ENCODE peak calls at places on chromosomes 7 and 10, in eight cellular contexts. One of them, this sample, is unnamed.

GRCh38 chr7:101488826-101489572 is 126.3 kb downstream of the COL26A1 start:
- DNase-seq in GM06990: no peak
- DNase-seq in lower lobe of right lung: no peak
- DNase-seq in GM12865: no peak
- DNase-seq in foreskin fibroblast: no peak
- DNase-seq in mammary epithelial cell: no peak
- DNase-seq in cardiac fibroblast: no peak
- DNase-seq in HCT116: no peak
- DNase-seq in this sample: no peak

GRCh38 chr10:84214612-84215235 is 10.6 kb downstream of the LRIT2 start:
- DNase-seq in GM06990: no peak
- DNase-seq in lower lobe of right lung: no peak
- DNase-seq in GM12865: peak; percentile 73
- DNase-seq in foreskin fibroblast: no peak
- DNase-seq in mammary epithelial cell: peak; percentile 26
- DNase-seq in cardiac fibroblast: peak; percentile 5
- DNase-seq in HCT116: peak; percentile 10
- DNase-seq in this sample: no peak

GRCh38 chr7:116400526-116400925 is 99.0 kb upstream of the CAV2 start:
- DNase-seq in GM06990: no peak
- DNase-seq in lower lobe of right lung: no peak
- DNase-seq in GM12865: peak; percentile 46
- DNase-seq in foreskin fibroblast: no peak
- DNase-seq in mammary epithelial cell: peak; percentile 29
- DNase-seq in cardiac fibroblast: no peak
- DNase-seq in HCT116: no peak
- DNase-seq in this sample: no peak

GRCh38 chr10:75294518-75294865 is 58.7 kb upstream of the COMTD1 start:
- DNase-seq in GM06990: no peak
- DNase-seq in lower lobe of right lung: peak; percentile 64
- DNase-seq in GM12865: no peak
- DNase-seq in foreskin fibroblast: no peak
- DNase-seq in mammary epithelial cell: no peak
- DNase-seq in cardiac fibroblast: no peak
- DNase-seq in HCT116: no peak
- DNase-seq in this sample: peak; percentile 64

GRCh38 chr10:3072641-3073360 is 5.5 kb downstream of the PFKP start:
- DNase-seq in GM06990: no peak
- DNase-seq in lower lobe of right lung: no peak
- DNase-seq in GM12865: no peak
- DNase-seq in foreskin fibroblast: no peak
- DNase-seq in mammary epithelial cell: no peak
- DNase-seq in cardiac fibroblast: no peak
- DNase-seq in HCT116: no peak
- DNase-seq in this sample: no peak

GRCh38 chr10:73095479-73096021 is 1.1 kb downstream of the P4HA1 start:
- DNase-seq in GM06990: peak; percentile 24
- DNase-seq in lower lobe of right lung: peak; percentile 54
- DNase-seq in GM12865: peak; percentile 71
- DNase-seq in foreskin fibroblast: peak; percentile 57
- DNase-seq in mammary epithelial cell: peak; percentile 53
- DNase-seq in cardiac fibroblast: peak; percentile 89
- DNase-seq in HCT116: no peak
- DNase-seq in this sample: no peak

GRCh38 chr7:77827999-77828398 is 29.4 kb downstream of the PHTF2 start:
- DNase-seq in GM06990: no peak
- DNase-seq in lower lobe of right lung: no peak
- DNase-seq in GM12865: no peak
- DNase-seq in foreskin fibroblast: no peak
- DNase-seq in mammary epithelial cell: no peak
- DNase-seq in cardiac fibroblast: no peak
- DNase-seq in HCT116: no peak
- DNase-seq in this sample: no peak

GRCh38 chr7:158391141-158391540 is 196.5 kb downstream of the PTPRN2 start:
- DNase-seq in GM06990: no peak
- DNase-seq in lower lobe of right lung: peak; percentile 22
- DNase-seq in GM12865: no peak
- DNase-seq in foreskin fibroblast: no peak
- DNase-seq in mammary epithelial cell: no peak
- DNase-seq in cardiac fibroblast: no peak
- DNase-seq in HCT116: no peak
- DNase-seq in this sample: no peak

GRCh38 chr10:131911451-131911850 is 10.6 kb downstream of the PPP2R2D start:
- DNase-seq in GM06990: no peak
- DNase-seq in lower lobe of right lung: no peak
- DNase-seq in GM12865: no peak
- DNase-seq in foreskin fibroblast: no peak
- DNase-seq in mammary epithelial cell: no peak
- DNase-seq in cardiac fibroblast: no peak
- DNase-seq in HCT116: no peak
- DNase-seq in this sample: no peak

GRCh38 chr7:50982626-50983025 is 199.9 kb upstream of the GRB10 start:
- DNase-seq in GM06990: no peak
- DNase-seq in lower lobe of right lung: no peak
- DNase-seq in GM12865: no peak
- DNase-seq in foreskin fibroblast: no peak
- DNase-seq in mammary epithelial cell: no peak
- DNase-seq in cardiac fibroblast: peak; percentile 10
- DNase-seq in HCT116: no peak
- DNase-seq in this sample: no peak

GRCh38 chr10:125000366-125001312 is 58.7 kb downstream of the ZRANB1 start:
- DNase-seq in GM06990: no peak
- DNase-seq in lower lobe of right lung: peak; percentile 27
- DNase-seq in GM12865: no peak
- DNase-seq in foreskin fibroblast: no peak
- DNase-seq in mammary epithelial cell: no peak
- DNase-seq in cardiac fibroblast: no peak
- DNase-seq in HCT116: no peak
- DNase-seq in this sample: no peak

GRCh38 chr10:132645630-132646442 is 108.2 kb downstream of the INPP5A start:
- DNase-seq in GM06990: no peak
- DNase-seq in lower lobe of right lung: peak; percentile 35
- DNase-seq in GM12865: no peak
- DNase-seq in foreskin fibroblast: no peak
- DNase-seq in mammary epithelial cell: no peak
- DNase-seq in cardiac fibroblast: no peak
- DNase-seq in HCT116: no peak
- DNase-seq in this sample: no peak

GRCh38 chr7:47577351-47577919 is 4.5 kb downstream of the TNS3 start:
- DNase-seq in GM06990: no peak
- DNase-seq in lower lobe of right lung: no peak
- DNase-seq in GM12865: no peak
- DNase-seq in foreskin fibroblast: no peak
- DNase-seq in mammary epithelial cell: no peak
- DNase-seq in cardiac fibroblast: no peak
- DNase-seq in HCT116: no peak
- DNase-seq in this sample: no peak

GRCh38 chr7:24334012-24334411 is 50.0 kb downstream of the NPY start:
- DNase-seq in GM06990: no peak
- DNase-seq in lower lobe of right lung: no peak
- DNase-seq in GM12865: no peak
- DNase-seq in foreskin fibroblast: no peak
- DNase-seq in mammary epithelial cell: no peak
- DNase-seq in cardiac fibroblast: no peak
- DNase-seq in HCT116: no peak
- DNase-seq in this sample: no peak

GRCh38 chr10:16953270-16953669 is 136.0 kb upstream of the RSU1 start:
- DNase-seq in GM06990: no peak
- DNase-seq in lower lobe of right lung: no peak
- DNase-seq in GM12865: no peak
- DNase-seq in foreskin fibroblast: no peak
- DNase-seq in mammary epithelial cell: no peak
- DNase-seq in cardiac fibroblast: peak; percentile 5
- DNase-seq in HCT116: no peak
- DNase-seq in this sample: no peak

GRCh38 chr10:16952010-16952550 is 134.9 kb upstream of the RSU1 start:
- DNase-seq in GM06990: no peak
- DNase-seq in lower lobe of right lung: no peak
- DNase-seq in GM12865: no peak
- DNase-seq in foreskin fibroblast: no peak
- DNase-seq in mammary epithelial cell: no peak
- DNase-seq in cardiac fibroblast: peak; percentile 17
- DNase-seq in HCT116: no peak
- DNase-seq in this sample: no peak

GRCh38 chr10:16954280-16955030 is 137.2 kb upstream of the RSU1 start:
- DNase-seq in GM06990: no peak
- DNase-seq in lower lobe of right lung: no peak
- DNase-seq in GM12865: no peak
- DNase-seq in foreskin fibroblast: no peak
- DNase-seq in mammary epithelial cell: no peak
- DNase-seq in cardiac fibroblast: peak; percentile 9
- DNase-seq in HCT116: no peak
- DNase-seq in this sample: no peak

GRCh38 chr10:16950686-16951681 is 133.8 kb upstream of the RSU1 start:
- DNase-seq in GM06990: no peak
- DNase-seq in lower lobe of right lung: no peak
- DNase-seq in GM12865: no peak
- DNase-seq in foreskin fibroblast: peak; percentile 69
- DNase-seq in mammary epithelial cell: peak; percentile 27
- DNase-seq in cardiac fibroblast: peak; percentile 80
- DNase-seq in HCT116: peak; percentile 4
- DNase-seq in this sample: no peak

GRCh38 chr10:16952610-16953009 is 135.4 kb upstream of the RSU1 start:
- DNase-seq in GM06990: no peak
- DNase-seq in lower lobe of right lung: no peak
- DNase-seq in GM12865: peak; percentile 18
- DNase-seq in foreskin fibroblast: no peak
- DNase-seq in mammary epithelial cell: no peak
- DNase-seq in cardiac fibroblast: peak; percentile 51
- DNase-seq in HCT116: no peak
- DNase-seq in this sample: no peak
- TF ChIP-seq CTCF in GM06990: no peak
- TF ChIP-seq CTCF in lower lobe of right lung: no peak
- TF ChIP-seq CTCF in GM12865: peak; percentile 15
- TF ChIP-seq CTCF in foreskin fibroblast: no peak
- TF ChIP-seq CTCF in mammary epithelial cell: no peak
- TF ChIP-seq CTCF in cardiac fibroblast: peak; percentile 19
- TF ChIP-seq CTCF in HCT116: no peak
- TF ChIP-seq CTCF in this sample: no peak

DNA sequence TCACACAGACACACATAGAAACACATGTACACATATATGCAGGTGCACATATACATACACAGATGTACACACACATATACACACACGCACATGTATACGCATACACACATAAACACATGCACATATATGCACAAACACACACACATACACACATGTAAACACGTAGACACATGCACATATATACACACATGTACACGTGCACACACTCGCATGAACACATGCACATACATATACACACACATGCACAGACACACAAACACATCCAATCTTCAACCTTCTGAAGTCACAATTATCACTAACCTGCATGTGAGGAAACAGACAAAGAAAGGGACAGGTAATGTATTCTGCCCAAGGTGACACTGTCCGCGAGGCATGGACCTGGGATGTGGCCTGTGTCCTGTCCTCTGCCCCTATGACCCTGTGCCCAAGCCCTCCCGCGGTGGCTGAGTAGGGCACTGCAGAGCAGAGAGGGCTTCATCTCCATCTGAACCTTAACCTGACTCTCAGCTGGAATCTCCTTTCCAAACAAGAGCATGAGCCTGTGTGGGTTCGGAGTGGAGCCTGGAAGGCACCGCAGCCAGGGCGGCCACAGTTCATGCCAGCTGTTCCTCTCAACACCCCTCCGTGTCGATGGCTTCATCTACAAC is 660.9 kb downstream of the SDK1 start:
- DNase-seq in GM06990: no peak
- DNase-seq in lower lobe of right lung: no peak
- DNase-seq in GM12865: no peak
- DNase-seq in foreskin fibroblast: no peak
- DNase-seq in mammary epithelial cell: no peak
- DNase-seq in cardiac fibroblast: no peak
- DNase-seq in HCT116: no peak
- DNase-seq in this sample: no peak
- TF ChIP-seq CTCF in GM06990: no peak
- TF ChIP-seq CTCF in lower lobe of right lung: no peak
- TF ChIP-seq CTCF in GM12865: no peak
- TF ChIP-seq CTCF in foreskin fibroblast: no peak
- TF ChIP-seq CTCF in mammary epithelial cell: no peak
- TF ChIP-seq CTCF in cardiac fibroblast: no peak
- TF ChIP-seq CTCF in HCT116: no peak
- TF ChIP-seq CTCF in this sample: no peak

GRCh38 chr7:96319444-96319843 is 2.5 kb downstream of the SLC25A13 start:
- DNase-seq in GM06990: no peak
- DNase-seq in lower lobe of right lung: no peak
- DNase-seq in GM12865: no peak
- DNase-seq in foreskin fibroblast: no peak
- DNase-seq in mammary epithelial cell: no peak
- DNase-seq in cardiac fibroblast: peak; percentile 47
- DNase-seq in HCT116: no peak
- DNase-seq in this sample: no peak
- TF ChIP-seq CTCF in GM06990: no peak
- TF ChIP-seq CTCF in lower lobe of right lung: no peak
- TF ChIP-seq CTCF in GM12865: no peak
- TF ChIP-seq CTCF in foreskin fibroblast: no peak
- TF ChIP-seq CTCF in mammary epithelial cell: no peak
- TF ChIP-seq CTCF in cardiac fibroblast: no peak
- TF ChIP-seq CTCF in HCT116: no peak
- TF ChIP-seq CTCF in this sample: no peak

GRCh38 chr7:84209006-84209405 is 14.4 kb upstream of the SEMA3A start:
- DNase-seq in GM06990: no peak
- DNase-seq in lower lobe of right lung: no peak
- DNase-seq in GM12865: no peak
- DNase-seq in foreskin fibroblast: no peak
- DNase-seq in mammary epithelial cell: no peak
- DNase-seq in cardiac fibroblast: peak; percentile 22
- DNase-seq in HCT116: no peak
- DNase-seq in this sample: no peak

GRCh38 chr7:84210301-84210700 is 15.7 kb upstream of the SEMA3A start:
- DNase-seq in GM06990: no peak
- DNase-seq in lower lobe of right lung: no peak
- DNase-seq in GM12865: no peak
- DNase-seq in foreskin fibroblast: no peak
- DNase-seq in mammary epithelial cell: no peak
- DNase-seq in cardiac fibroblast: no peak
- DNase-seq in HCT116: no peak
- DNase-seq in this sample: no peak

GRCh38 chr7:84207620-84208019 is 13.0 kb upstream of the SEMA3A start:
- DNase-seq in GM06990: no peak
- DNase-seq in lower lobe of right lung: no peak
- DNase-seq in GM12865: no peak
- DNase-seq in foreskin fibroblast: no peak
- DNase-seq in mammary epithelial cell: no peak
- DNase-seq in cardiac fibroblast: no peak
- DNase-seq in HCT116: no peak
- DNase-seq in this sample: no peak

GRCh38 chr7:84204655-84205054 is 10.1 kb upstream of the SEMA3A start:
- DNase-seq in GM06990: no peak
- DNase-seq in lower lobe of right lung: no peak
- DNase-seq in GM12865: no peak
- DNase-seq in foreskin fibroblast: peak; percentile 85
- DNase-seq in mammary epithelial cell: peak; percentile 49
- DNase-seq in cardiac fibroblast: peak; percentile 59
- DNase-seq in HCT116: no peak
- DNase-seq in this sample: no peak

DNA sequence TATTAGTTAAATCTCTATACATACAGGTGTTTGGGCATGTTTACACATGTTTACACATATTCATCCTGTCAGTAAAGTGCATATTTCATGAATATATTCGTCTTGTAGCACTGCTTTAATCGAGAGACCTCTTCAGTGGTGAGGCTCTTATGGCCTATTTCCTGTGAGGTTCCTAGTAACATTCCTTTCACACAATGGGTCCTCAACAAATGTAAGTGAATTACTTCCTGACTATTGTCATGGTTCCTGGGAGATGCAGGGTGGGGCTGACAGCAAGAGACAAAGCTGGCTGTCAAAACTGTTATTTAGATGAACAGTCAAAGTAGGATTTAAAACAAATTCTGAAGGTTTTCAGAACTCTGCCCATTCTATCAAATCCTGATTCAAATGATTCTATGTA is 12.4 kb upstream of the SEMA3A start:
- DNase-seq in GM06990: no peak
- DNase-seq in lower lobe of right lung: no peak
- DNase-seq in GM12865: no peak
- DNase-seq in foreskin fibroblast: no peak
- DNase-seq in mammary epithelial cell: no peak
- DNase-seq in cardiac fibroblast: peak; percentile 54
- DNase-seq in HCT116: no peak
- DNase-seq in this sample: no peak
- TF ChIP-seq CTCF in GM06990: no peak
- TF ChIP-seq CTCF in lower lobe of right lung: no peak
- TF ChIP-seq CTCF in GM12865: no peak
- TF ChIP-seq CTCF in foreskin fibroblast: no peak
- TF ChIP-seq CTCF in mammary epithelial cell: no peak
- TF ChIP-seq CTCF in cardiac fibroblast: no peak
- TF ChIP-seq CTCF in HCT116: no peak
- TF ChIP-seq CTCF in this sample: no peak

This sample was measured in mesothelial cell of epicardium.